ENCODE peak calls at places on chromosomes 16 and 17, in eight cellular contexts. J is transverse colon, X is AG09309, Z is HL-60, A is ascending aorta, P is adipocyte, M is epithelial cell of esophagus, N is choroid plexus epithelial cell. L is an unnamed sample.

GRCh38 chr16:2527784-2528100 is 3.5 kb downstream of the CEMP1 start:
- DNase-seq in N (no peak), X (no peak), P (no peak), A (no peak), J (no peak), Z (no peak), M (no peak), L (no peak)

GRCh38 chr17:65554568-65555223 is 6.8 kb downstream of the AXIN2 start:
- DNase-seq in N (no peak), J (peak), X (no peak), Z (no peak), A (no peak), M (no peak), P (no peak), L (no peak)

GRCh38 chr16:79286646-79287423 is 313.7 kb downstream of the MAF start:
- DNase-seq in A (peak), M (no peak), N (no peak), Z (no peak), J (peak), X (no peak), P (no peak), L (no peak)

GRCh38 chr17:41705271-41705991 is 6.7 kb upstream of the GAST start:
- DNase-seq in P (peak), M (no peak), X (no peak), A (no peak), N (peak), Z (no peak), J (no peak), L (no peak)

GRCh38 chr16:69179255-69180010 is 7.5 kb upstream of the SNTB2 start:
- DNase-seq in A (no peak), N (peak), X (peak), J (peak), Z (peak), P (peak), M (peak), L (peak)

GRCh38 chr17:45666046-45666600 is 118.0 kb upstream of the CRHR1 start:
- DNase-seq in Z (no peak), M (no peak), J (no peak), X (no peak), P (no peak), N (no peak), A (no peak), L (no peak)

GRCh38 chr16:50593410-50594139 is 45.4 kb downstream of the NKD1 start:
- DNase-seq in J (no peak), P (peak), X (no peak), M (no peak), Z (no peak), A (no peak), N (peak), L (no peak)

GRCh38 chr16:11613381-11614303 is 26.9 kb upstream of the LITAF start:
- DNase-seq in N (peak), Z (peak), A (no peak), X (no peak), P (no peak), M (peak), J (peak), L (peak)

GRCh38 chr17:76540381-76541300 is 797 bp downstream of the PRCD start:
- DNase-seq in P (peak), A (peak), J (peak), Z (no peak), M (peak), X (peak), N (peak), L (peak)

GRCh38 chr17:44063704-44064639 is 2.5 kb downstream of the LSM12 start:
- DNase-seq in A (no peak), M (no peak), X (no peak), N (no peak), P (no peak), J (no peak), Z (no peak), L (no peak)

GRCh38 chr17:42612013-42612412 is 2.5 kb downstream of the TUBG1 start:
- DNase-seq in A (no peak), P (no peak), M (no peak), Z (no peak), X (no peak), J (no peak), N (no peak), L (no peak)

GRCh38 chr16:89014611-89015230 is 37.7 kb upstream of the CBFA2T3 start:
- DNase-seq in M (no peak), Z (no peak), J (no peak), N (no peak), A (no peak), X (no peak), P (no peak), L (no peak)

GRCh38 chr16:9115277-9115676 is 23.8 kb downstream of the HAPSTR1 start:
- DNase-seq in X (no peak), M (peak), A (no peak), J (no peak), Z (no peak), P (no peak), N (no peak), L (no peak)

GRCh38 chr16:3170440-3171180 is 17.4 kb upstream of the OR1F1 start:
- DNase-seq in N (no peak), X (no peak), P (no peak), M (peak), A (no peak), J (no peak), Z (no peak), L (no peak)

GRCh38 chr16:88376835-88377726 is 5.7 kb upstream of the ZNF469 start:
- DNase-seq in Z (no peak), X (no peak), N (no peak), A (no peak), P (no peak), J (no peak), M (no peak), L (peak)

GRCh38 chr16:86382067-86382773 is 128.1 kb upstream of the FOXF1 start:
- DNase-seq in A (no peak), N (no peak), Z (no peak), X (no peak), P (no peak), M (no peak), J (no peak), L (no peak)

GRCh38 chr17:2035549-2036490 is 5.9 kb downstream of the DPH1 start:
- DNase-seq in N (no peak), X (no peak), P (no peak), M (no peak), A (no peak), Z (no peak), J (no peak), L (no peak)

GRCh38 chr16:9344508-9344907 is 253.1 kb downstream of the HAPSTR1 start:
- DNase-seq in N (no peak), Z (no peak), X (no peak), A (no peak), J (no peak), P (no peak), M (no peak), L (no peak)

DNA sequence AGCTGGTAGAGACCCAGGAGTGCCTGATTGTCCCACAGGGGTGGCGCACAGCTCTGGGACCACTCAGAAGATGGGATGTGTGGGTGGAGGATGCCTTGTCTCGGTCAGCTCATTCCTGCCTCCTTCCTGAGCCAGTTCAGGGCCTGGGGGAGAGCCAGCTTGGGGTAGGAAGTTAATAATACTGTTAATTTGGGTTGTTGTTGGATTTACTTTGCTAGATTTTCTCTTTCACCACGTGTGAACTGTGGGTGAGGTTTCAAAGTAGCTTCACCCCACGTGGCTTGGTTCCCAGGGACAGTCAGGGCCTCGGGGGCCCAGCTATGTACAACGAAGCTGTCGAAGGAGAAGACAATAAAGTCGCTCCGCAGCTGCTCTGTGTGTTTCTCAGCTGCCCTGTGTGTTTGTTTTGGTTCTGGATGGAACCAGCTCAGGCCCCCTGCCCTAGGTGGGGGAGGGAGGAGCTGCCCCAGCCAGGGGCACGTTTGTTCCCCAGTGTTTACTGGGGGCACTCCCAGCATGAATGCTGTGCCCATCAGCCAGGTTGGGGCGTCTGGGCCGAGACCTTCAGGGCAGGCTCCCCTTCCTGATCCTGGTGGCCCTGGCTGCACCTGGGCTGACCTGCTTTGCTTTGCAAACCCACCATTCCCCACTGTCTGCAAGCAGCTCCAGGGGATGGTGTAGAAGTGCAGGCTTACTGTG is 2.3 kb downstream of the NUDT16L1 start:
- DNase-seq in J (no peak), N (peak), X (no peak), A (no peak), Z (no peak), P (no peak), M (no peak), L (no peak)
- H3K4me3 ChIP-seq in J (no peak), N (no peak), X (no peak), A (no peak), Z (peak), P (no peak), M (no peak), L (no peak)

GRCh38 chr16:27558434-27558833 is 8.5 kb downstream of the KATNIP start:
- DNase-seq in X (no peak), M (no peak), N (no peak), A (no peak), Z (no peak), P (no peak), J (no peak), L (no peak)
- H3K4me3 ChIP-seq in X (no peak), M (no peak), N (no peak), A (no peak), Z (no peak), P (no peak), J (no peak), L (no peak)

DNA sequence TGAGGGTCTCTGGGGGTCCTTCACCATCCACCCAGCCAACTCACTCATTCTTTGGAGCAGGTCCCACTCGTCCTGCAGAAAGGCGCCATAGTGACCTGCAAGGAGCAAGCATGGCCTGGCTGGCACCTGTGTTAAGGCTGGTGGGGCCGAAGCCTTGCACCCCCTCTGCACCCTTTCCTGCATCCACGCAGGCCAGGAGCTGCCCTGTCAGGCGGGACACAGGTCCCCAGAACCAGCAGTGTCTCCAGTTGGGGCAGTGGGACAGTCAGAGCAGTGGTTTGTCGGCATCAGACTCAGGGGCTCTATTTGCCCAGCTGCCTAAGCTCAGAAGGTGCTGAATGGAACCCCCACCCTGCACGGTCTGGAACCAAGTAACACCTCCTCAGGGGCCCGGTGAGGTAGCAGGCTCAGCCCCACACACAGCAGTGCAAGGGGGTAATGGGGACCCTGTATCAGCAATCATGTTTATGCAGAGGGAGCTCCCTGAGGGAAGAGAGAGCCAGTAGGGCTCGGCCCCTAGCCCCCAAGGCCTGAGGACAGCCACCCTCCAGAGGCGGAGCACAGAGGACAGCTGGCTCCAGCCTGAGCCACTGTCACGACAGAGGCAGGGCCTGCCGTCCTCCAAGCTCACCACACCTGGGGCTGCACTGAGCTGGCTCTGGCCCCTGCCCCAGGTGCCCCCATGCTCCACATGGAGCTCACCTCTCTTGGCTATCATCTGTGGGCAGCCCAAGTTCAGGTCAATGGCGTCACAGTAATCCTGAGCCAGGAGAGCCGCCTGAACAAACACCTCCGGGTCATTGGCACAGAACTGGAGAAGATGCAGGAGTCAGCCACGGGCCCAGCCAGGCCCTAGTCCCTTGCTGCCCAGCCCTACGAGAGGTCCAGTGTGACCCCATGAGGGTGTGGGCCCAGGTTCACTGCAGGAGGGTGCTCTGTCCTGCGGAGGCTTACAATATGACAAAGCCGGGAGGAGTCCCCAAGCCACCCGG is 1.9 kb downstream of the DUS1L start:
- DNase-seq in Z (no peak), J (no peak), P (no peak), A (no peak), N (no peak), M (no peak), X (no peak), L (no peak)
- H3K4me3 ChIP-seq in Z (no peak), J (peak), P (peak), A (no peak), N (peak), M (peak), X (no peak), L (peak)

DNA sequence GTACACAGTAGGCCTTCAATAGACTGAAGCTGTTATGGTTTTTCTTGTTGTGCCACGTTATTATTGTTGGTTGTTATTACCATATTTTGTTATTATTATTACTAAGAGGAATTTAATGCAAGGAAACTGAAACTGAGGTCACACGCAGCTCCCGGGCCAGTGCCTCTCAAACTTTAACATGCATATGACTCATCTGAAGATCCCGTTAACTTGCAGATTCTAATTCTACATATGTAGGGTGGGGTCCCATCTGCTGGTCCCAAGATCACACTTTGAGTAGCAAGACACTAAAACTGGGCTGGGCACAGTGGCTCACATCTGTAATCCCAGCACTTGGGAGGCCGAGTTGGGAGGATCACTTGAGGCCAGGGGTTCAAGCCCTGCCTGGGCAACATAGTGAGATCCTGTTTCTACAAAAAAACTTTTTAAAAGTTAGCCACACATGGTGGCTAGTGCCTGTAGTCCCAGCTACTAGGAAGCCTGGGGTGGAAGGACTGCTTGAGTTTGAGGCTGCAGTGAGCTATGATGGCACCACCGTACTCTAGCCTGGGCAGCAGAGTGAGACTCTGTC is 904 bp downstream of the ACSM5 start:
- DNase-seq in M (no peak), A (no peak), N (no peak), J (no peak), X (no peak), P (no peak), Z (peak), L (peak)
- H3K4me3 ChIP-seq in M (no peak), A (no peak), N (no peak), J (no peak), X (no peak), P (peak), Z (no peak), L (no peak)

DNA sequence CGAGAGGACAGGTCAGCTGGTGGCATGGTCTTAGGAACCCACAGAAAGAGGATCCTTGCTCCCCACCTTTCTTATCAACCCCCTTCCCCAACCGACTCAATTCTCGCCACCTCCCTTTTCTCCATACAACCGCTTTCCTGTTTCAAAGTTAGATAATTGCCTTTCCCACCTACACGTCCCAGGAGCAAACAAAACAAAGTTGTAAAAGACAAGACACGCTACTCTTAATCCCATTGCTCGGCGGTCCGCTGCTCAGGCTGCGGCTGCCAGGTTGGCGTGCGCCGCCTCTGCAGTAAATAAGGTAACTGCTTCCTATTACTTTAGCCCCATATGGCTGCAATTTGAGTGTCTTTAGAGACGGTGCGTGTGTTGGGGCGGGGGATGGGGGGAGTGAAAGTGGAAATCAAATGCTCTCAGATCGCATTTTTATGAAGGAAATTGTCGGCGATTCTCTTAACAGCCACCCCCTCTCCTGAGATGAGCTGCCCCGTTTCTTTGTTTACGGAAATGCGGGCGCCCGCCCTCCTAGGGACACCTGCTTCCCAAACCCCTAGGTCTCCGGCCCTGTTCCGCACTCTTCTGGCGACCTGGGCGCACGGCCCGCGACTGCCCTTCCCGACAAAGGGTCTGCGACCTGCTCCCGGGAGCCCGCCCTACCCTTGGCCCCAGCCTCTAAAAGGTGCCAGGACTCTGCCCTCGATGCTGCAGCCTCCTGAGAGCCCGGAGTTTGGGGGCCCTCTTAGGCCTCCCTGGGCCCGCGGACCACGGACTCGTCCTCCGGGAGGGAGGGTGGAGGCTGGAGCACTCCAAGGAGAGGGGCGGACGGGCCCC is 3.7 kb upstream of the CBX8 start:
- DNase-seq in M (peak), P (no peak), Z (no peak), J (peak), N (peak), X (no peak), A (no peak), L (peak)
- H3K4me3 ChIP-seq in M (peak), P (peak), Z (peak), J (peak), N (peak), X (no peak), A (peak), L (peak)

DNA sequence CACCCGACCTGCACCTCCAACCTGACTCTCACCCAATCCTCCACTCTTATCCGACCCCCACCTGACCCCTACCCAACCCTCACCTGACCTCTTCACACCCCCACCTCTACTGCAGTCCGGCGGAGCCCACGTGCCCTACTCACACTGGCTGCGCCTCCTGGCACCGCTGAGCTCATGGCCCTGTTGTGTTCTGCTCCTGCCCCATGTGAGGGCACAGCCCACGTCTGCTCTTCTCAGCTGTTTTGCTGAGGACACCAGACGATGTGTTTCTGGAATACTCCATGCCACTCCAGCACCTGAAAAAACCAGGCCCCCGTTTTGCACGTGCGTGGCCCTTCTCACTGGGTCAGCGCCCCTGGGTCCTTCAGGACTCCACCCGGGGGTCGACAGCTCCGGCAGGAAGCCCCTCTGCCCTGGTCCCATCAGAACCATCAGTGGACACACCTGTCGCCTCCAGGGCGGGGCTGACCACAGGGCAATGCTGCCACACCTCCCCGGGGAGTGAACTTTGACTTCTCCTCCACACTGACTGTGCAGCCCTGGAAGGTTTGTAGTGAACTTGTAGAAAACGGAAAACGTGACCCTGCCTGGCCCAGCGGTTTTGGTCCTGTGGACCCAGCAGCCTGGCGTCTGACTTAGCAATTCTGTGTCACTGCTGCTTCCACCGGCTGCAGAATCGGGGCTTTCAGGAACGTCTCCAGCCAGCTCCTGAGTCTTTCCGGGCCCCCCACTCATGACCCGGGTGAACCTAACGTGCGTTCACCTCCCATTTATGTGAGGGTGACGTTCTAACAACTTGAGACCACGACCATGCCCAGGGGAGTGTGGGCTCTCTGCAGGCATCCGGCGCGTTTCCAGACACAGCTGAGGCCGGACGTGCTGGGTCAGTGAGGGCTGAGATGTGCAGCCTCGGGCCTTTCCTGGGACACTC is 5.7 kb upstream of the RAB40B start:
- DNase-seq in M (no peak), X (no peak), N (no peak), J (peak), P (no peak), Z (no peak), A (no peak), L (no peak)
- H3K4me3 ChIP-seq in M (no peak), X (no peak), N (no peak), J (peak), P (no peak), Z (no peak), A (no peak), L (no peak)

GRCh38 chr16:46911038-46911437 is 26.9 kb downstream of the GPT2 start:
- DNase-seq in X (no peak), M (no peak), Z (no peak), J (no peak), N (no peak), A (no peak), P (no peak), L (no peak)
- H3K4me3 ChIP-seq in X (no peak), M (no peak), Z (no peak), J (no peak), N (no peak), A (no peak), P (no peak), L (no peak)

DNA sequence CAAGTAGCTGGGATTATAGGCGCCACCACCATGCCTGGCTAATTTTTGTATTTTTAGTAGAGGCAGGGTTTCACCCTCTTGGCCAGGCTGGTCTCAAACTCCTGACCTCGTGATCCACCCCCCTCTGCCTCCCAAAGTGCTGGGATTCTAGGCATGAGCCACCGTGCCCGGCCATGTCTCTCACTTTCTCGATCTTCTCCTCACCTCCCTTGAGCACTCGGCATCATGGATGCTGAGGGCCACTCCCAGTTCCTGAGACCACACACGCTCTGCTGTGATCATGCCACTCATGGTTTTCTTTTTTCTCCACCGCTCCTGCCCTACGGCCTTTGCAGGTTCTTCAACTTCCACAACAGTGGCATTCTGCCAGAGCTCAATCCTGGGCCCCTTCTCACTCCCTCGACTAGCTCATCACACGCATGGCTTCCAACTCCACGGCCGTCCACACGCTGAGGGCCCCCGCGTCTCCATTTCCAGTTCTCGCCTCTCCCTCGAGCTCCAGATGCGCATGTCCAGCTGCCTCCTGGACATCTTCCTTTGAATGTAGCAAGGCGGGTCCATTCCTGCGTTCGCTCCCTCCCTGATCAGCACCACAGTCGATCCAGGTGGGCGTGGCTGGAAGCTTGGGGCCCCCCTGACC is 5.5 kb upstream of the NCBP3 start:
- DNase-seq in M (no peak), Z (no peak), N (no peak), J (no peak), P (no peak), A (no peak), X (no peak), L (no peak)
- H3K4me3 ChIP-seq in M (no peak), Z (no peak), N (no peak), J (no peak), P (no peak), A (no peak), X (no peak), L (no peak)